ENCODE peak calls at places on chromosomes 12 and 14, in eight cellular contexts. O is breast epithelium, G is choroid plexus epithelial cell, M is astrocyte of the spinal cord, J is iris pigment epithelial cell, C is IMR-90, V is uterus, T is HEK293T. Z is an unnamed sample.

GRCh38 chr12:101207086-101207780 is 2.8 kb downstream of the SLC5A8 start:
- DNase-seq in C (no peak), M (no peak), G (no peak), V (no peak), O (no peak), T (no peak), J (no peak), Z (no peak)

GRCh38 chr12:102528111-102528510 is 47.7 kb upstream of the IGF1 start:
- DNase-seq in M (no peak), G (no peak), C (peak; percentile 54), J (peak; percentile 27), V (no peak), T (no peak), O (no peak), Z (no peak)

GRCh38 chr12:63302269-63302940 is 151.4 kb upstream of the AVPR1A start:
- DNase-seq in C (no peak), M (no peak), V (no peak), O (no peak), J (peak; percentile 7), T (no peak), G (peak; percentile 28), Z (no peak)

GRCh38 chr14:103122578-103123127 is 608 bp upstream of the TNFAIP2 start:
- DNase-seq in G (no peak), T (no peak), C (no peak), J (no peak), M (no peak), V (no peak), O (no peak), Z (no peak)

GRCh38 chr12:127355061-127355820 is 911.7 kb upstream of the TMEM132C start:
- DNase-seq in J (no peak), V (no peak), T (peak; percentile 18), G (peak; percentile 8), C (no peak), O (no peak), M (peak; percentile 4), Z (peak; percentile 12)

GRCh38 chr12:91785655-91786489 is 359.8 kb downstream of the BTG1 start:
- DNase-seq in M (no peak), O (no peak), C (no peak), T (no peak), G (no peak), V (no peak), J (no peak), Z (no peak)

GRCh38 chr12:63964301-63964700 is 119.8 kb downstream of the SRGAP1 start:
- DNase-seq in T (no peak), J (no peak), V (no peak), O (no peak), C (no peak), G (no peak), M (no peak), Z (no peak)

GRCh38 chr14:63308723-63309317 is 9.9 kb downstream of the GPHB5 start:
- DNase-seq in C (peak; percentile 29), O (no peak), M (no peak), V (no peak), G (peak; percentile 55), J (peak; percentile 34), T (peak; percentile 33), Z (no peak)

GRCh38 chr12:91139264-91139663 is 28.0 kb upstream of the LUM start:
- DNase-seq in M (no peak), C (peak; percentile 17), T (no peak), V (no peak), G (peak; percentile 23), J (no peak), O (no peak), Z (no peak)

GRCh38 chr12:94225924-94226630 is 77.7 kb downstream of the PLXNC1 start:
- DNase-seq in M (no peak), V (no peak), T (no peak), G (no peak), O (no peak), C (no peak), J (no peak), Z (no peak)

GRCh38 chr14:76456891-76457586 is 81.1 kb downstream of the ESRRB start:
- DNase-seq in J (no peak), M (no peak), O (no peak), C (no peak), G (no peak), V (no peak), T (no peak), Z (no peak)

GRCh38 chr14:96592591-96593388 is 90.6 kb downstream of the PAPOLA start:
- DNase-seq in C (peak; percentile 17), O (no peak), J (peak; percentile 28), T (no peak), M (peak; percentile 13), V (no peak), G (peak; percentile 35), Z (peak; percentile 12)

GRCh38 chr12:74144396-74144795 is 393.2 kb upstream of the ATXN7L3B start:
- DNase-seq in O (no peak), T (no peak), V (no peak), G (no peak), C (no peak), J (no peak), M (no peak), Z (no peak)

GRCh38 chr12:14290951-14291350 is 74.5 kb upstream of the ATF7IP start:
- DNase-seq in O (no peak), M (no peak), J (no peak), G (no peak), V (no peak), T (no peak), C (no peak), Z (no peak)

GRCh38 chr12:97716356-97716755 is 253.8 kb downstream of the RMST start:
- DNase-seq in M (peak; percentile 1), J (no peak), T (peak; percentile 19), O (no peak), V (no peak), C (no peak), G (peak; percentile 0), Z (no peak)

GRCh38 chr12:62656576-62657362 is 190.1 kb downstream of the MON2 start:
- DNase-seq in G (no peak), J (no peak), C (no peak), T (no peak), V (no peak), M (no peak), O (no peak), Z (no peak)

GRCh38 chr12:107845226-107845979 is 70.9 kb downstream of the ASCL4 start:
- DNase-seq in V (no peak), G (no peak), O (no peak), J (no peak), T (no peak), C (no peak), M (no peak), Z (no peak)

GRCh38 chr14:64725360-64725815 is 21.2 kb downstream of the PLEKHG3 start:
- DNase-seq in C (no peak), O (no peak), J (no peak), M (no peak), T (no peak), V (no peak), G (no peak), Z (no peak)

GRCh38 chr12:6914246-6914947 is at the start of gene ENO2:
- DNase-seq in G (peak; percentile 55), O (no peak), C (peak; percentile 63), M (peak; percentile 62), T (no peak), V (peak; percentile 83), J (peak; percentile 67), Z (no peak)

GRCh38 chr12:64824500-64825142 is at the start of gene TBC1D30:
- DNase-seq in C (peak; percentile 2), V (no peak), G (peak; percentile 22), M (peak; percentile 12), J (peak; percentile 34), O (no peak), T (peak; percentile 64), Z (no peak)

GRCh38 chr14:22978873-22979671 is 3.3 kb downstream of the AJUBA start:
- DNase-seq in M (no peak), O (peak; percentile 64), T (no peak), C (no peak), G (no peak), J (no peak), V (no peak), Z (no peak)

GRCh38 chr12:110403975-110404675 is 617 bp upstream of the ANAPC7 start:
- DNase-seq in M (peak; percentile 69), C (peak; percentile 40), G (peak; percentile 68), T (peak; percentile 83), J (peak; percentile 36), V (peak; percentile 64), O (peak; percentile 33), Z (no peak)

GRCh38 chr12:121917950-121918678 is at the start of gene CFAP251:
- DNase-seq in M (peak; percentile 70), O (peak; percentile 92), T (peak; percentile 55), V (peak; percentile 79), C (peak; percentile 58), J (peak; percentile 45), G (peak; percentile 68), Z (peak; percentile 52)

GRCh38 chr12:122887817-122888212 is 8.1 kb downstream of the VPS37B start:
- DNase-seq in M (no peak), V (no peak), C (no peak), J (no peak), T (no peak), G (no peak), O (no peak), Z (no peak)

GRCh38 chr12:109736552-109737108 is 23.0 kb downstream of the FAM222A start:
- DNase-seq in J (peak; percentile 63), T (peak; percentile 24), V (peak; percentile 5), G (peak; percentile 69), O (no peak), C (peak; percentile 53), M (peak; percentile 44), Z (no peak)

GRCh38 chr12:3168775-3169221 is 91.6 kb downstream of the TSPAN9 start:
- DNase-seq in T (peak; percentile 38), V (peak; percentile 90), C (peak; percentile 99), M (peak; percentile 96), J (peak; percentile 99), O (peak; percentile 72), G (peak; percentile 96), Z (peak; percentile 52)

GRCh38 chr14:53670701-53671100 is 285.9 kb downstream of the BMP4 start:
- DNase-seq in G (peak; percentile 36), O (no peak), J (peak; percentile 89), T (no peak), C (peak; percentile 89), M (peak; percentile 87), V (no peak), Z (peak; percentile 2)

GRCh38 chr12:94427520-94428381 is 31.9 kb downstream of the CEP83 start:
- DNase-seq in V (peak; percentile 80), T (no peak), O (no peak), J (peak; percentile 82), G (peak; percentile 86), M (peak; percentile 89), C (peak; percentile 82), Z (peak; percentile 56)

GRCh38 chr12:65756956-65757511 is 67.2 kb upstream of the HMGA2 start:
- DNase-seq in M (peak; percentile 1), T (no peak), V (no peak), O (no peak), G (no peak), C (peak; percentile 16), J (peak; percentile 8), Z (no peak)

GRCh38 chr12:54014315-54015209 is 5.8 kb downstream of the HOXC8 start:
- DNase-seq in V (no peak), O (no peak), T (no peak), C (no peak), J (no peak), G (no peak), M (no peak), Z (no peak)

GRCh38 chr12:132418393-132418925 is 71.5 kb upstream of the FBRSL1 start:
- DNase-seq in G (no peak), O (no peak), V (no peak), C (no peak), M (no peak), T (no peak), J (no peak), Z (no peak)

GRCh38 chr12:25957898-25958253 is 606 bp upstream of the RASSF8 start:
- DNase-seq in J (peak; percentile 82), O (no peak), V (peak; percentile 62), T (no peak), C (peak; percentile 82), M (peak; percentile 83), G (peak; percentile 68), Z (peak; percentile 55)

GRCh38 chr14:80485764-80486163 is 274.5 kb upstream of the DIO2 start:
- DNase-seq in J (no peak), V (no peak), M (no peak), G (no peak), T (no peak), O (no peak), C (peak; percentile 63), Z (no peak)

GRCh38 chr14:101108579-101109346 is 205.2 kb upstream of the RTL1 start:
- DNase-seq in C (no peak), O (peak; percentile 10), M (no peak), J (no peak), G (no peak), T (no peak), V (no peak), Z (no peak)